ENCODE peak calls at places on chromosomes 4 and X, in five cellular contexts. Y, L, Z, K and R are unnamed samples.

GRCh38 chr4:6347511-6348045 is 77.9 kb downstream of the WFS1 start:
- DNase-seq in Y (no peak), K (no peak), L (no peak), Z (no peak), R (no peak)

GRCh38 chrX:135463937-135464336 is 42.2 kb downstream of the SMIM10L2A start:
- DNase-seq in Y (no peak), L (no peak), K (no peak), Z (no peak), R (no peak)

GRCh38 chrX:103730746-103731508 is 20.2 kb downstream of the TMEM31 start:
- DNase-seq in L (no peak), Z (no peak), Y (peak; percentile 76), K (no peak), R (peak; percentile 88)

GRCh38 chrX:71917621-71918341 is 7.1 kb downstream of the NHSL2 start:
- DNase-seq in Y (no peak), L (no peak), K (no peak), Z (peak; percentile 30), R (peak; percentile 52)

GRCh38 chr4:169407217-169407845 is 136.6 kb upstream of the SH3RF1 start:
- DNase-seq in L (no peak), K (no peak), Y (no peak), Z (no peak), R (no peak)

GRCh38 chr4:170089274-170089742 is 448 bp downstream of the AADAT start:
- DNase-seq in L (peak; percentile 64), Z (no peak), Y (peak; percentile 50), K (no peak), R (peak; percentile 42)

GRCh38 chrX:1658083-1658463 is 43.2 kb downstream of the ASMT start:
- DNase-seq in L (no peak), Y (no peak), Z (no peak), K (no peak), R (no peak)

GRCh38 chrX:11010476-11010875 is 100.7 kb upstream of the HCCS start:
- DNase-seq in L (no peak), K (no peak), Y (peak; percentile 38), Z (no peak), R (no peak)

GRCh38 chrX:66162331-66162822 is 1.7 kb upstream of the HEPH start:
- DNase-seq in Z (no peak), K (no peak), Y (peak; percentile 45), L (peak; percentile 60), R (no peak)

GRCh38 chr4:137823007-137823406 is 290.7 kb upstream of the PCDH18 start:
- DNase-seq in K (no peak), L (no peak), Y (peak; percentile 2), Z (no peak), R (no peak)

GRCh38 chr4:55318135-55318534 is 27.9 kb upstream of the SRD5A3 start:
- DNase-seq in L (no peak), Z (peak; percentile 17), K (no peak), Y (no peak), R (no peak)

GRCh38 chr4:186935881-186936280 is 212.2 kb upstream of the FAT1 start:
- DNase-seq in K (no peak), L (no peak), Z (no peak), Y (peak; percentile 40), R (no peak)

GRCh38 chr4:109977854-109978501 is 65.3 kb downstream of the EGF start:
- DNase-seq in Z (no peak), K (no peak), Y (peak; percentile 40), L (peak; percentile 54), R (peak; percentile 42)

GRCh38 chr4:114400531-114400930 is 198.1 kb upstream of the UGT8 start:
- DNase-seq in Z (no peak), K (no peak), Y (peak; percentile 64), L (no peak), R (peak; percentile 55)

GRCh38 chrX:142089193-142089592 is 115.9 kb downstream of the MAGEC2 start:
- DNase-seq in Z (no peak), K (no peak), Y (no peak), L (peak; percentile 17), R (no peak)

GRCh38 chr4:69831646-69832325 is 28.2 kb downstream of the SULT1E1 start:
- DNase-seq in K (peak; percentile 37), Z (no peak), Y (no peak), L (peak; percentile 28), R (no peak)

GRCh38 chrX:68420559-68420958 is 12.7 kb downstream of the OPHN1 start:
- DNase-seq in Y (no peak), Z (no peak), K (no peak), L (no peak), R (no peak)

GRCh38 chrX:44400588-44400987 is 57.1 kb upstream of the EFHC2 start:
- DNase-seq in L (peak; percentile 29), Z (no peak), Y (peak; percentile 95), K (no peak), R (peak; percentile 93)

GRCh38 chrX:19198448-19198847 is 76.2 kb upstream of the ADGRG2 start:
- DNase-seq in K (no peak), Z (no peak), L (no peak), Y (no peak), R (no peak)

GRCh38 chrX:2781698-2782097 is 29.9 kb downstream of the XG start:
- DNase-seq in Y (no peak), K (no peak), Z (no peak), L (no peak), R (no peak)

GRCh38 chr4:17115546-17115945 is 217.1 kb upstream of the LDB2 start:
- DNase-seq in Y (no peak), L (no peak), K (no peak), Z (no peak), R (no peak)
- H3K27ac ChIP-seq in Y (no peak overlapping the region), L (no peak overlapping the region), K (no peak overlapping the region), Z (no peak overlapping the region), R (no peak overlapping the region)

GRCh38 chr4:183908284-183908683 is 3.2 kb downstream of the STOX2 start:
- DNase-seq in K (no peak), Y (no peak), L (no peak), Z (no peak), R (no peak)

GRCh38 chr4:183906486-183906735 is 1.3 kb downstream of the STOX2 start:
- DNase-seq in Y (no peak), K (no peak), Z (no peak), L (no peak), R (no peak)

GRCh38 chr4:183906736-183907651 is 1.9 kb downstream of the STOX2 start:
- DNase-seq in K (no peak), Y (no peak), L (peak; percentile 18), Z (no peak), R (no peak)

GRCh38 chr4:183905081-183905592 is at the start of gene STOX2:
- DNase-seq in L (peak; percentile 79), Z (peak; percentile 41), K (peak; percentile 55), Y (peak; percentile 53), R (no peak)

GRCh38 chr4:183905593-183906485 is 732 bp downstream of the STOX2 start:
- DNase-seq in K (peak; percentile 28), Z (peak; percentile 19), L (peak; percentile 50), Y (peak; percentile 43), R (no peak)
- H3K27ac ChIP-seq in K (peak overlapping the region; percentile 66), Z (peak overlapping the region; percentile 57), L (peak overlapping the region; percentile 28), Y (no peak overlapping the region), R (no peak overlapping the region)

DNA sequence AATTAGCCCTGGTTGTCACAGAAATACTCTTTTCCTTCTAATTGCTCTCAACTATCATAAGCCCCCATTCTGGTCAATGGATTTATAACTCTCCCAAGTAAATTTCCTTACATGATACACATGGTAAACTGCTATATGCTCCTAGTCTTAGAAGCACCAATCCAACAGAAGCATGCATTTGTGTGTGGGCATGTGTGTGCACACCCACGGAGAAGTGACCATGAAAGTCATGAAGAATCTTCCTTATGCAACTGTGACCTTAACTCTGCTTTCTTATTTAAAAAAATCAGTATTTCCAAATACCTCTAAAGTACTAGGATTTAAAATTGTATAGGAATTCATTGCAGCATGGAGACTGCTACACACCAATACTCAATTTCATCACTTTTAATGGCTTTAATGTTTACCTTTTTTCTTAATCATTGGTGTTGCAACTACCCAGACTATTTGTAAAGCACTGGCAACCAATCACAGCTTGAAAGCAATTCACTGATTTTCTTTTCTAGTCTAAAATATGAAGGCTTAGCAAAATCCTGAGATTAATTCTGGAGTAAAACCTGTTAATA is 47.6 kb downstream of the MAML3 start:
- DNase-seq in Y (no peak), Z (no peak), L (no peak), K (no peak), R (no peak)
- H3K27ac ChIP-seq in Y (no peak overlapping the region), Z (no peak overlapping the region), L (no peak overlapping the region), K (no peak overlapping the region), R (no peak overlapping the region)

GRCh38 chr4:78565971-78566372 is 14.4 kb downstream of the ANXA3 start:
- DNase-seq in Y (peak; percentile 89), K (no peak), L (peak; percentile 69), Z (no peak), R (peak; percentile 89)

GRCh38 chr4:78568640-78569261 is 17.2 kb downstream of the ANXA3 start:
- DNase-seq in Z (no peak), Y (no peak), K (no peak), L (no peak), R (no peak)

GRCh38 chr4:78567502-78568075 is 16.0 kb downstream of the ANXA3 start:
- DNase-seq in Z (no peak), Y (no peak), K (no peak), L (no peak), R (no peak)

GRCh38 chr4:78569291-78569821 is 17.8 kb downstream of the ANXA3 start:
- DNase-seq in Y (peak; percentile 71), K (no peak), L (peak; percentile 60), Z (no peak), R (peak; percentile 71)

DNA sequence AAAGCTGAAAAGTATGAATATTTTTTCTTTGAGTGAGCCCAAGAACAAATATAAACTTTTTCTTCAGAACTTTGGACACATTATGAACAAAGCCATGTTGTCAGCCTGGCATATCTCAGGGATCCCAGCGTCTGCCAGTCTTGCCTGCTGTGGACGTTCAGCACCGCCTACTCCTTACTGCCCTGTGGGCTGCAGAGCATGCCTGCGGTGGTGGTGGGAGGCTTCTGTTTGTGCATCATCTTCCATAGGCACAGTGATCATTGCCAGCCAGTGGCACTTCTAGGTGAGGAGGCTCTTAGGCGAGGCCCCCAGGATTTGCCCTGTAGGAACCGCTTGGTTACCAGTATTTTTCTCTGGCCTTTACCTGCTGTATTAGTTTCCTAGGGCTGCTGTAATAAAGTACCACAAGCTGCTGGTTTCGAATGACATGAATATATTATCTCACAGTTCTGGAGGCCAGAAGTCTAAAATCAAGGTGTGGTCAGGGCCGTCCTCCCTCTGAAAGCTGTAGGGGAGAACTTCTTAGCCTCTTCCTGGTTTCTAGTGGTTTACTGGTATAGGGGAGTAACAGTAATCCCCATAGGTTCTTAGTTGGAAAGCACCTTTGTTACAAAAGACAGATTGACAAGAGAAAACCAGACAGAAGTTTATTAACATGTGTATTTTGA is 15.4 kb downstream of the ANXA3 start:
- DNase-seq in K (no peak), Y (peak; percentile 49), Z (no peak), L (no peak), R (no peak)
- H3K27ac ChIP-seq in K (no peak overlapping the region), Y (peak overlapping the region; percentile 97), Z (no peak overlapping the region), L (peak overlapping the region; percentile 97), R (peak overlapping the region; percentile 12)